ENCODE peak calls at places on chromosome 22, in nine cellular contexts. V is CMK; Y is HTR-8/SVneo; I is heart left ventricle; E is activated CD4-positive, alpha-beta T cell treated with anti-CD3 and anti-CD28 coated beads for 36 hours; S is astrocyte of the spinal cord; H is A549; Z is GM13976; Q is AG10803. F is an unnamed sample.

GRCh38 chr22:26743149-26743548 is 85.8 kb downstream of the MIAT start:
- DNase-seq in V (no peak), S (no peak), Z (no peak), Q (no peak), I (no peak), Y (no peak), H (no peak), E (no peak), F (no peak)

GRCh38 chr22:37609240-37610152 is 862 bp downstream of the GGA1 start:
- DNase-seq in Y (no peak), Q (no peak), S (no peak), I (no peak), V (peak), Z (peak), E (peak), H (peak), F (peak)

GRCh38 chr22:50210378-50211139 is 9.7 kb downstream of the SELENOO start:
- DNase-seq in S (no peak), Q (no peak), E (no peak), Z (no peak), V (no peak), I (peak), H (no peak), Y (no peak), F (no peak)

GRCh38 chr22:19105867-19106802 is 16.1 kb downstream of the DGCR2 start:
- DNase-seq in Y (no peak), I (no peak), S (no peak), E (peak), V (no peak), H (peak), Z (no peak), Q (no peak), F (no peak)

GRCh38 chr22:29032584-29032983 is 29.0 kb downstream of the C22orf31 start:
- DNase-seq in Q (no peak), Y (no peak), S (peak), I (no peak), V (no peak), Z (no peak), E (no peak), H (no peak), F (peak)

GRCh38 chr22:42324566-42324965 is 54.1 kb upstream of the TCF20 start:
- DNase-seq in E (no peak), Z (no peak), H (no peak), Y (no peak), Q (no peak), S (no peak), V (no peak), I (no peak), F (no peak)

GRCh38 chr22:31107206-31108118 is at the start of gene SELENOM:
- DNase-seq in S (peak), Z (peak), H (peak), I (peak), Y (peak), Q (peak), V (peak), E (peak), F (peak)

GRCh38 chr22:26406118-26406517 is 22.9 kb upstream of the ASPHD2 start:
- DNase-seq in I (no peak), Z (no peak), Q (peak), Y (no peak), E (peak), V (no peak), H (no peak), S (peak), F (no peak)

GRCh38 chr22:40463017-40463631 is 92.7 kb downstream of the SGSM3 start:
- DNase-seq in E (peak), Z (peak), I (no peak), Y (no peak), Q (no peak), H (no peak), V (peak), S (no peak), F (no peak)

GRCh38 chr22:11627798-11628650 is 3900.0 kb upstream of the OR11H1 start:
- DNase-seq in E (no peak), Y (no peak), I (no peak), S (no peak), V (no peak), Z (no peak), H (no peak), Q (no peak), F (no peak)

GRCh38 chr22:28855355-28856094 is 27.8 kb upstream of the ZNRF3 start:
- DNase-seq in V (peak), Q (peak), E (peak), Z (peak), I (peak), S (peak), H (peak), Y (peak), F (peak)

GRCh38 chr22:38923463-38924196 is 33.8 kb upstream of the APOBEC3A start:
- DNase-seq in H (peak), E (no peak), Q (peak), V (no peak), S (peak), Z (no peak), Y (peak), I (peak), F (peak)

GRCh38 chr22:35301370-35301874 is 1.7 kb downstream of the TOM1 start:
- DNase-seq in H (peak), Q (peak), S (peak), I (no peak), V (no peak), E (peak), Z (no peak), Y (peak), F (peak)

GRCh38 chr22:33038131-33038772 is 19.9 kb downstream of the SYN3 start:
- DNase-seq in I (no peak), E (no peak), H (no peak), V (no peak), Y (no peak), S (no peak), Z (no peak), Q (peak), F (no peak)

GRCh38 chr22:40196628-40197027 is 18.9 kb downstream of the TNRC6B start:
- DNase-seq in E (peak), H (peak), Y (peak), Z (peak), I (no peak), Q (peak), V (no peak), S (peak), F (peak)

GRCh38 chr22:44883011-44883421 is 126.8 kb downstream of the PHF21B start:
- DNase-seq in I (no peak), E (no peak), Z (peak), Q (no peak), S (no peak), V (no peak), H (no peak), Y (no peak), F (no peak)

GRCh38 chr22:19868773-19869471 is 14.2 kb upstream of the GNB1L start:
- DNase-seq in S (peak), Z (no peak), V (no peak), H (no peak), I (no peak), Y (no peak), E (no peak), Q (no peak), F (no peak)

GRCh38 chr22:22720201-22720723 is 75.8 kb downstream of the GGTLC2 start:
- DNase-seq in I (no peak), Z (peak), E (peak), Q (peak), S (peak), V (no peak), H (no peak), Y (no peak), F (peak)

GRCh38 chr22:42132457-42132856 is 1.8 kb upstream of the CYP2D6 start:
- DNase-seq in V (no peak), I (no peak), S (no peak), H (no peak), Q (no peak), E (no peak), Z (no peak), Y (no peak), F (no peak)

GRCh38 chr22:25357056-25357455 is 137.6 kb downstream of the CRYBB2 start:
- DNase-seq in Y (no peak), H (no peak), V (no peak), I (no peak), Q (no peak), E (no peak), S (no peak), Z (no peak), F (no peak)

GRCh38 chr22:49016909-49017768 is 810.5 kb downstream of the BRD1 start:
- DNase-seq in V (no peak), I (peak), Y (no peak), S (no peak), H (no peak), Z (no peak), Q (no peak), E (no peak), F (no peak)

GRCh38 chr22:36301384-36301828 is 48.5 kb downstream of the APOL1 start:
- DNase-seq in Y (peak), H (peak), E (peak), Z (peak), S (peak), Q (peak), V (peak), I (peak), F (peak)

GRCh38 chr22:30202531-30203006 is 44.0 kb downstream of the LIF start:
- DNase-seq in I (no peak), S (peak), Z (peak), Y (no peak), V (no peak), E (no peak), Q (peak), H (no peak), F (peak)

GRCh38 chr22:42511401-42511891 is 8.2 kb downstream of the RRP7A start:
- DNase-seq in I (no peak), E (no peak), V (no peak), Z (no peak), S (no peak), Q (no peak), Y (no peak), H (no peak), F (no peak)

GRCh38 chr22:24465566-24465965 is 29.6 kb upstream of the UPB1 start:
- DNase-seq in S (peak), Z (no peak), I (no peak), H (no peak), Y (no peak), Q (peak), E (peak), V (no peak), F (peak)

GRCh38 chr22:49643466-49643865 is 184.2 kb downstream of the BRD1 start:
- DNase-seq in S (no peak), V (no peak), I (no peak), Q (no peak), Y (no peak), E (no peak), H (no peak), Z (no peak), F (no peak)

F was measured in mesenchymal stem cell.